ENCODE peak calls at places on chromosomes 16 and 17, in seven cellular contexts. One of them, this sample, is unnamed.

GRCh38 chr17:81527591-81528383 is at the start of gene FSCN2:
- DNase-seq in HTR-8/SVneo: no peak
- DNase-seq in fibroblast of the conjunctiva: no peak
- DNase-seq in tibial nerve: no peak
- DNase-seq in cardiac fibroblast: no peak
- DNase-seq in effector memory CD4-positive, alpha-beta T cell: no peak
- DNase-seq in Peyer's patch: no peak
- DNase-seq in this sample: no peak

GRCh38 chr17:49132699-49133364 is at the start of gene B4GALNT2:
- DNase-seq in HTR-8/SVneo: no peak
- DNase-seq in fibroblast of the conjunctiva: no peak
- DNase-seq in tibial nerve: no peak
- DNase-seq in cardiac fibroblast: no peak
- DNase-seq in effector memory CD4-positive, alpha-beta T cell: no peak
- DNase-seq in Peyer's patch: peak
- DNase-seq in this sample: no peak

GRCh38 chr16:19094542-19095365 is 19.0 kb upstream of the ITPRIPL2 start:
- DNase-seq in HTR-8/SVneo: no peak
- DNase-seq in fibroblast of the conjunctiva: no peak
- DNase-seq in tibial nerve: no peak
- DNase-seq in cardiac fibroblast: no peak
- DNase-seq in effector memory CD4-positive, alpha-beta T cell: no peak
- DNase-seq in Peyer's patch: peak
- DNase-seq in this sample: no peak

GRCh38 chr17:73953206-73954033 is 250.1 kb upstream of the RPL38 start:
- DNase-seq in HTR-8/SVneo: no peak
- DNase-seq in fibroblast of the conjunctiva: no peak
- DNase-seq in tibial nerve: no peak
- DNase-seq in cardiac fibroblast: no peak
- DNase-seq in effector memory CD4-positive, alpha-beta T cell: no peak
- DNase-seq in Peyer's patch: no peak
- DNase-seq in this sample: no peak

GRCh38 chr17:309361-309888 is 43.2 kb downstream of the RPH3AL start:
- DNase-seq in HTR-8/SVneo: no peak
- DNase-seq in fibroblast of the conjunctiva: no peak
- DNase-seq in tibial nerve: no peak
- DNase-seq in cardiac fibroblast: no peak
- DNase-seq in effector memory CD4-positive, alpha-beta T cell: no peak
- DNase-seq in Peyer's patch: no peak
- DNase-seq in this sample: no peak

GRCh38 chr16:75305364-75306101 is 54.1 kb upstream of the BCAR1 start:
- DNase-seq in HTR-8/SVneo: peak
- DNase-seq in fibroblast of the conjunctiva: peak
- DNase-seq in tibial nerve: peak
- DNase-seq in cardiac fibroblast: peak
- DNase-seq in effector memory CD4-positive, alpha-beta T cell: no peak
- DNase-seq in Peyer's patch: peak
- DNase-seq in this sample: peak

GRCh38 chr16:56332464-56333079 is 92.8 kb downstream of the AMFR start:
- DNase-seq in HTR-8/SVneo: peak
- DNase-seq in fibroblast of the conjunctiva: peak
- DNase-seq in tibial nerve: peak
- DNase-seq in cardiac fibroblast: peak
- DNase-seq in effector memory CD4-positive, alpha-beta T cell: no peak
- DNase-seq in Peyer's patch: peak
- DNase-seq in this sample: peak

GRCh38 chr17:53749178-53749577 is 73.5 kb upstream of the KIF2B start:
- DNase-seq in HTR-8/SVneo: peak
- DNase-seq in fibroblast of the conjunctiva: peak
- DNase-seq in tibial nerve: no peak
- DNase-seq in cardiac fibroblast: no peak
- DNase-seq in effector memory CD4-positive, alpha-beta T cell: no peak
- DNase-seq in Peyer's patch: no peak
- DNase-seq in this sample: no peak

This sample was measured in fibroblast of gingiva.